ENCODE peak calls at places on chromosome 9, in five cellular contexts. One of them, this sample, is unnamed. For H3K36me3, the result is how much of the 10 kb centered on the place peaks cover.

GRCh38 chr9:134204991-134205578 is 40.7 kb upstream of the RNU6ATAC start:
- DNase-seq in fibroblast of lung: no peak
- DNase-seq in kidney epithelial cell: no peak
- DNase-seq in breast epithelium: no peak
- DNase-seq in Peyer's patch: no peak
- DNase-seq in this sample: peak

GRCh38 chr9:116002624-116003023 is 151.0 kb upstream of the PAPPA start:
- DNase-seq in fibroblast of lung: peak
- DNase-seq in breast epithelium: no peak
- DNase-seq in kidney epithelial cell: no peak
- DNase-seq in Peyer's patch: no peak
- DNase-seq in this sample: no peak

GRCh38 chr9:7970666-7971335 is 171.2 kb upstream of the DMAC1 start:
- DNase-seq in Peyer's patch: no peak
- DNase-seq in breast epithelium: no peak
- DNase-seq in kidney epithelial cell: no peak
- DNase-seq in fibroblast of lung: peak
- DNase-seq in this sample: no peak

GRCh38 chr9:137458194-137459146 is 664 bp downstream of the NSMF start:
- DNase-seq in kidney epithelial cell: no peak
- DNase-seq in fibroblast of lung: no peak
- DNase-seq in Peyer's patch: peak
- DNase-seq in breast epithelium: no peak
- DNase-seq in this sample: peak

GRCh38 chr9:103713631-103714030 is 380.5 kb upstream of the SMC2 start:
- DNase-seq in kidney epithelial cell: no peak
- DNase-seq in fibroblast of lung: no peak
- DNase-seq in breast epithelium: no peak
- DNase-seq in Peyer's patch: no peak
- DNase-seq in this sample: no peak

GRCh38 chr9:137411260-137411659 is 11.7 kb downstream of the EXD3 start:
- DNase-seq in Peyer's patch: no peak
- DNase-seq in fibroblast of lung: no peak
- DNase-seq in breast epithelium: no peak
- DNase-seq in kidney epithelial cell: no peak
- DNase-seq in this sample: no peak

GRCh38 chr9:120221844-120222243 is 358.1 kb downstream of the CDK5RAP2 start:
- DNase-seq in breast epithelium: no peak
- DNase-seq in kidney epithelial cell: no peak
- DNase-seq in fibroblast of lung: no peak
- DNase-seq in Peyer's patch: no peak
- DNase-seq in this sample: no peak

GRCh38 chr9:18385676-18386075 is 88.3 kb upstream of the ADAMTSL1 start:
- DNase-seq in kidney epithelial cell: no peak
- DNase-seq in fibroblast of lung: no peak
- DNase-seq in Peyer's patch: no peak
- DNase-seq in breast epithelium: no peak
- DNase-seq in this sample: no peak

GRCh38 chr9:110148868-110149267 is 59.1 kb downstream of the C9orf152 start:
- DNase-seq in kidney epithelial cell: no peak
- DNase-seq in breast epithelium: no peak
- DNase-seq in fibroblast of lung: no peak
- DNase-seq in Peyer's patch: no peak
- DNase-seq in this sample: no peak

GRCh38 chr9:93119703-93119952 is 14.4 kb downstream of the NINJ1 start:
- DNase-seq in kidney epithelial cell: no peak
- DNase-seq in Peyer's patch: no peak
- DNase-seq in fibroblast of lung: no peak
- DNase-seq in breast epithelium: no peak
- DNase-seq in this sample: no peak

GRCh38 chr9:12773562-12773961 is 1.3 kb upstream of the LURAP1L start:
- DNase-seq in breast epithelium: no peak
- DNase-seq in fibroblast of lung: peak
- DNase-seq in kidney epithelial cell: no peak
- DNase-seq in Peyer's patch: no peak
- DNase-seq in this sample: no peak

GRCh38 chr9:76756273-76756650 is 8.0 kb upstream of the PCA3 start:
- DNase-seq in breast epithelium: no peak
- DNase-seq in fibroblast of lung: peak
- DNase-seq in Peyer's patch: peak
- DNase-seq in kidney epithelial cell: no peak
- DNase-seq in this sample: peak

GRCh38 chr9:5714501-5715401 is 85.8 kb downstream of the RIC1 start:
- DNase-seq in kidney epithelial cell: peak
- DNase-seq in breast epithelium: no peak
- DNase-seq in Peyer's patch: no peak
- DNase-seq in fibroblast of lung: peak
- DNase-seq in this sample: no peak

GRCh38 chr9:1051286-1052118 is 1.3 kb downstream of the DMRT2 start:
- DNase-seq in kidney epithelial cell: no peak
- DNase-seq in fibroblast of lung: no peak
- DNase-seq in Peyer's patch: no peak
- DNase-seq in breast epithelium: no peak
- DNase-seq in this sample: no peak

GRCh38 chr9:34114436-34114835 is 12.1 kb downstream of the DCAF12 start:
- DNase-seq in breast epithelium: no peak
- DNase-seq in Peyer's patch: no peak
- DNase-seq in fibroblast of lung: no peak
- DNase-seq in kidney epithelial cell: no peak
- DNase-seq in this sample: no peak

GRCh38 chr9:137519553-137519952 is 30.6 kb downstream of the PNPLA7 start:
- DNase-seq in kidney epithelial cell: no peak
- DNase-seq in fibroblast of lung: no peak
- DNase-seq in Peyer's patch: no peak
- DNase-seq in breast epithelium: no peak
- DNase-seq in this sample: no peak

GRCh38 chr9:134377976-134378375 is 51.7 kb downstream of the RXRA start:
- DNase-seq in Peyer's patch: peak
- DNase-seq in fibroblast of lung: no peak
- DNase-seq in breast epithelium: peak
- DNase-seq in kidney epithelial cell: no peak
- DNase-seq in this sample: peak

GRCh38 chr9:78938821-78939220 is 632.9 kb upstream of the TLE4 start:
- DNase-seq in fibroblast of lung: no peak
- DNase-seq in kidney epithelial cell: no peak
- DNase-seq in breast epithelium: no peak
- DNase-seq in Peyer's patch: no peak
- DNase-seq in this sample: no peak

GRCh38 chr9:14251146-14252071 is 62.5 kb downstream of the NFIB start:
- DNase-seq in kidney epithelial cell: peak
- DNase-seq in breast epithelium: peak
- DNase-seq in Peyer's patch: peak
- DNase-seq in fibroblast of lung: peak
- DNase-seq in this sample: peak

GRCh38 chr9:20611751-20612287 is 10.5 kb downstream of the MLLT3 start:
- DNase-seq in Peyer's patch: no peak
- DNase-seq in kidney epithelial cell: no peak
- DNase-seq in breast epithelium: no peak
- DNase-seq in fibroblast of lung: peak
- DNase-seq in this sample: no peak

GRCh38 chr9:38062498-38063362 is 6.3 kb downstream of the SHB start:
- DNase-seq in kidney epithelial cell: no peak
- DNase-seq in Peyer's patch: no peak
- DNase-seq in fibroblast of lung: peak
- DNase-seq in breast epithelium: no peak
- DNase-seq in this sample: no peak

GRCh38 chr9:120265791-120266190 is 314.2 kb downstream of the CDK5RAP2 start:
- DNase-seq in Peyer's patch: no peak
- DNase-seq in kidney epithelial cell: no peak
- DNase-seq in breast epithelium: no peak
- DNase-seq in fibroblast of lung: no peak
- DNase-seq in this sample: no peak

GRCh38 chr9:6564370-6564769 is 81.2 kb downstream of the GLDC start:
- DNase-seq in Peyer's patch: no peak
- DNase-seq in kidney epithelial cell: no peak
- DNase-seq in breast epithelium: no peak
- DNase-seq in fibroblast of lung: peak
- DNase-seq in this sample: no peak

GRCh38 chr9:131407717-131408195 is 13.9 kb downstream of the PRRC2B start:
- DNase-seq in Peyer's patch: peak
- DNase-seq in kidney epithelial cell: no peak
- DNase-seq in fibroblast of lung: no peak
- DNase-seq in breast epithelium: peak
- DNase-seq in this sample: no peak

GRCh38 chr9:126721531-126722098 is 83.2 kb upstream of the ZBTB43 start:
- DNase-seq in fibroblast of lung: no peak
- DNase-seq in breast epithelium: peak
- DNase-seq in Peyer's patch: peak
- DNase-seq in kidney epithelial cell: no peak
- DNase-seq in this sample: no peak

GRCh38 chr9:128298535-128299482 is 22.7 kb downstream of the SWI5 start:
- DNase-seq in breast epithelium: no peak
- DNase-seq in Peyer's patch: no peak
- DNase-seq in kidney epithelial cell: no peak
- DNase-seq in fibroblast of lung: no peak
- DNase-seq in this sample: no peak

GRCh38 chr9:111064160-111064733 is 26.0 kb upstream of the LPAR1 start:
- DNase-seq in breast epithelium: no peak
- DNase-seq in kidney epithelial cell: no peak
- DNase-seq in Peyer's patch: no peak
- DNase-seq in fibroblast of lung: no peak
- DNase-seq in this sample: no peak

GRCh38 chr9:3239240-3239639 is 286.6 kb downstream of the RFX3 start:
- DNase-seq in kidney epithelial cell: no peak
- DNase-seq in breast epithelium: no peak
- DNase-seq in Peyer's patch: no peak
- DNase-seq in fibroblast of lung: no peak
- DNase-seq in this sample: no peak

GRCh38 chr9:3238241-3238640 is 287.6 kb downstream of the RFX3 start:
- DNase-seq in Peyer's patch: no peak
- DNase-seq in fibroblast of lung: peak
- DNase-seq in breast epithelium: no peak
- DNase-seq in kidney epithelial cell: no peak
- DNase-seq in this sample: no peak

GRCh38 chr9:3243676-3244075 is 282.1 kb downstream of the RFX3 start:
- DNase-seq in Peyer's patch: no peak
- DNase-seq in kidney epithelial cell: no peak
- DNase-seq in breast epithelium: no peak
- DNase-seq in fibroblast of lung: no peak
- DNase-seq in this sample: no peak

GRCh38 chr9:3240651-3241268 is 285.0 kb downstream of the RFX3 start:
- DNase-seq in kidney epithelial cell: no peak
- DNase-seq in breast epithelium: peak
- DNase-seq in Peyer's patch: peak
- DNase-seq in fibroblast of lung: peak
- DNase-seq in this sample: peak

DNA sequence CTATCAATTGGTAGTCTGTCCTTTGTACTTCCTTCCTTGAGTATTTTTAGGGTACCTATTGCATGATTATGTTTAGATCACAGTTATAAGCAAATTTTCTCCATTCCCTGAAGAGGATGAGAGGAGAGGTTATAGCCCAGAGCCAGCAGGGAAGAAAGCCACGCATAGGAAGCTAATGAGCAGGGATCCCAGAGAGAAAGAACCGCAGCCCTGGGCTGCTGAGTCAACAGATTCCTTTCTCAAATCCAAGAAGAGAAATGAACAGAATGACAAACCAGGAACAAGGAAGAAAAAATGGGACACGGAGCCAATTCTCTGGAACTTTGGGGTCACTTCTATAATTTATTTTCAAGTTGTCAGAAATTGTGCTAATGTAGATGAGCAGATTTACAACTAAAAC is 284.5 kb downstream of the RFX3 start:
- DNase-seq in Peyer's patch: no peak
- DNase-seq in breast epithelium: no peak
- DNase-seq in fibroblast of lung: peak
- DNase-seq in kidney epithelial cell: no peak
- DNase-seq in this sample: no peak
- TF ChIP-seq CTCF in Peyer's patch: no peak
- TF ChIP-seq CTCF in breast epithelium: no peak
- TF ChIP-seq CTCF in fibroblast of lung: no peak
- TF ChIP-seq CTCF in kidney epithelial cell: no peak
- TF ChIP-seq CTCF in this sample: no peak

GRCh38 chr9:136342191-136343120 is 15.1 kb downstream of the GPSM1 start:
- DNase-seq in breast epithelium: peak
- DNase-seq in Peyer's patch: peak
- DNase-seq in fibroblast of lung: peak
- DNase-seq in kidney epithelial cell: no peak
- DNase-seq in this sample: peak
- H3K4me3 ChIP-seq in breast epithelium: peak
- H3K4me3 ChIP-seq in Peyer's patch: peak
- H3K4me3 ChIP-seq in fibroblast of lung: no peak
- H3K4me3 ChIP-seq in kidney epithelial cell: peak
- H3K4me3 ChIP-seq in this sample: peak

DNA sequence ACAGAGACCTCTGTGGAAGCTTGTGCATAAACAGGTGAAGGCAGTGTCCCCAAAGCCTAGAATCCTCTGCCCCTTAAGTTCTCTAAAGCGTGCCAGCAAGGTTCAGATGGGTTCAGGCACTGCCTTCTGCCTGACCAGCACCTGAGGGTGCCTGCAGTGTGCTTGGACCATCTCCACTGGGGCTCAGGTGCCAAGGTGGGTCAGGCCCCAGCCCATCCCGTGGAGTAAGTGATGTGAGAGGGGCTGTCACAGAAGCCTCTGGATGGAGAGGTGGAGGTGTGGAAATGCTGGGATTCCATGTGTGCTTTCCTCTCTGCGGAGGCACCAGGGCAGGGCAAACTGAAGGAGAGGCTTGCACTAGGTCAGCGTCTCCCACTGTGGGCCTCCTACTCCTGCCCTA is 118.5 kb downstream of the DAB2IP start:
- DNase-seq in kidney epithelial cell: no peak
- DNase-seq in fibroblast of lung: no peak
- DNase-seq in breast epithelium: no peak
- DNase-seq in Peyer's patch: no peak
- DNase-seq in this sample: no peak
- H3K36me3 ChIP-seq in kidney epithelial cell: under half
- H3K36me3 ChIP-seq in fibroblast of lung: under half
- H3K36me3 ChIP-seq in breast epithelium: under half
- H3K36me3 ChIP-seq in Peyer's patch: under half
- H3K36me3 ChIP-seq in this sample: under half

GRCh38 chr9:135474915-135475314 is 4.7 kb upstream of the PPP1R26 start:
- DNase-seq in Peyer's patch: no peak
- DNase-seq in fibroblast of lung: peak
- DNase-seq in breast epithelium: no peak
- DNase-seq in kidney epithelial cell: no peak
- DNase-seq in this sample: peak
- TF ChIP-seq CTCF in Peyer's patch: no peak
- TF ChIP-seq CTCF in fibroblast of lung: no peak
- TF ChIP-seq CTCF in breast epithelium: no peak
- TF ChIP-seq CTCF in kidney epithelial cell: peak
- TF ChIP-seq CTCF in this sample: peak

DNA sequence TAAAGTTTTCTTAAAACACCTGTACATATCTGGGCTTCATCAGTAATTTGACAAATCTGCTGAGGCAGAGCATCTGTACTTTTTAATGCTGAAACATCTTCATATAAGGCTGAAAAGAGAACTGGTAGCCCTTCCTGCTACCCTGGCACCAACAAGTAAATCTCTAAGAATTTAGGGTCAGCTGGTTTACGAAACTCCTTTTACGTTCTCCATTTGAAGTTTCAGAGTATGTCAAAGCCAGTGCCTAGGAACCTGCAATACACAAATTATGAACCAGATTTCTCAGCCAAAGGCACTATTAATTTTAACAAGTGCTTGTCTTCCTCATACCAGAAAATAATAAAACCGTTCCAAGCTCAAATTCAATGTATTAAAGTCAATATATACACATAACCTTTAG is 3.8 kb downstream of the ZFAND5 start:
- DNase-seq in fibroblast of lung: no peak
- DNase-seq in breast epithelium: no peak
- DNase-seq in kidney epithelial cell: no peak
- DNase-seq in Peyer's patch: no peak
- DNase-seq in this sample: no peak
- H3K4me3 ChIP-seq in fibroblast of lung: peak
- H3K4me3 ChIP-seq in breast epithelium: peak
- H3K4me3 ChIP-seq in kidney epithelial cell: peak
- H3K4me3 ChIP-seq in Peyer's patch: peak
- H3K4me3 ChIP-seq in this sample: peak